ENCODE peak calls at places on chromosomes 12 and 14, in four cellular contexts. U is tibial nerve, L is left ventricle myocardium inferior, F is K562. P is an unnamed sample.

GRCh38 chr12:44839785-44840184 is 36.3 kb downstream of the NELL2 start:
- DNase-seq in U (no peak), L (no peak), F (no peak), P (no peak)

GRCh38 chr12:46965880-46966279 is 113.5 kb upstream of the PCED1B start:
- DNase-seq in U (no peak), L (peak; percentile 62), F (no peak), P (no peak)

GRCh38 chr14:104882325-104882973 is 17.4 kb downstream of the CEP170B start:
- DNase-seq in U (no peak), L (peak; percentile 14), F (peak; percentile 67), P (no peak)

GRCh38 chr14:61911534-61911933 is 149.3 kb downstream of the SNAPC1 start:
- DNase-seq in U (no peak), L (no peak), F (no peak), P (no peak)

GRCh38 chr12:111467092-111467861 is 61.6 kb downstream of the SH2B3 start:
- DNase-seq in U (no peak), L (no peak), F (no peak), P (no peak)

GRCh38 chr12:42884116-42884515 is 294.6 kb upstream of the PRICKLE1 start:
- DNase-seq in U (no peak), L (no peak), F (no peak), P (no peak)

GRCh38 chr12:2845280-2845679 is 10.4 kb upstream of the NRIP2 start:
- DNase-seq in U (no peak), L (peak; percentile 28), F (peak; percentile 24), P (no peak)

GRCh38 chr12:46386360-46386867 is 13.8 kb upstream of the SLC38A2 start:
- DNase-seq in U (no peak), L (no peak), F (no peak), P (no peak)

GRCh38 chr12:56172839-56173238 is 14.7 kb downstream of the MYL6 start:
- DNase-seq in U (no peak), L (no peak), F (no peak), P (no peak)

GRCh38 chr14:68977741-68978549 is 1.2 kb downstream of the ACTN1 start:
- DNase-seq in U (peak; percentile 47), L (peak; percentile 64), F (peak; percentile 62), P (no peak)

GRCh38 chr12:113090740-113091139 is 34.2 kb downstream of the DTX1 start:
- DNase-seq in U (no peak), L (no peak), F (no peak), P (no peak)

GRCh38 chr14:67359319-67359774 is 257 bp downstream of the ATP6V1D start:
- DNase-seq in U (no peak), L (peak; percentile 25), F (no peak), P (no peak)

GRCh38 chr12:62930546-62931425 is 4.2 kb downstream of the PPM1H start:
- DNase-seq in U (no peak), L (no peak), F (no peak), P (no peak)

GRCh38 chr14:33679461-33680225 is 271.2 kb downstream of the EGLN3 start:
- DNase-seq in U (no peak), L (no peak), F (no peak), P (no peak)

GRCh38 chr14:61281186-61281676 is at the start of gene TMEM30B:
- DNase-seq in U (no peak), L (no peak), F (no peak), P (no peak)

GRCh38 chr12:47965581-47965980 is 2.2 kb downstream of the TMEM106C start:
- DNase-seq in U (no peak), L (no peak), F (no peak), P (no peak)

DNA sequence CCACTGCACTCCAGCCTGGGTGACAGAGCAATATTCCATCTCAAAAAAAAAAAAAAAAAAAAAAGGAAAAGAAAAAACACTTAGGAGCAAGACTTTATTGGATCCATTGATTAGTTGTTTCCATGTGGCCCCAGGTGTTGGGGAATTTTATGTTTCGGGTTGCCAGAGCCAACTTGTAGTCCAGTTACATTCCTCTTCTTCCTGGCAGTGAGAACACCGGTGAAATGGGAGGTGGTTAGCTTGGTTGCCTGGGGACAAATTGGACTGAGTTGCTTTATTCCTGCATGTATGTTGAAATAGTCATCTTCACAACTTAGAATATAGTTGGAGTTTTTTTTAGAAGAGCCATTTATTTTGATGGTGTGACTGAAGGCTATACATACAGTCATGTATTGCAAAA is 12.6 kb downstream of the RCOR1 start:
- DNase-seq in U (no peak), L (no peak), F (no peak), P (no peak)
- H3K27ac ChIP-seq in U (no peak overlapping the region), L (no peak overlapping the region), F (no peak overlapping the region), P (no peak overlapping the region)

GRCh38 chr12:6336079-6336858 is 5.6 kb downstream of the TNFRSF1A start:
- DNase-seq in U (peak; percentile 90), L (peak; percentile 93), F (peak; percentile 95), P (peak; percentile 39)
- H3K27ac ChIP-seq in U (peak overlapping the region; percentile 93), L (peak overlapping the region; percentile 99), F (peak overlapping the region; percentile 98), P (peak overlapping the region; percentile 86)

GRCh38 chr12:120047072-120047471 is 58.0 kb downstream of the BICDL1 start:
- DNase-seq in U (no peak), L (no peak), F (no peak), P (no peak)

GRCh38 chr12:120049426-120049825 is 60.4 kb downstream of the BICDL1 start:
- DNase-seq in U (no peak), L (no peak), F (no peak), P (no peak)

GRCh38 chr12:120051535-120051934 is 62.5 kb downstream of the BICDL1 start:
- DNase-seq in U (no peak), L (no peak), F (no peak), P (no peak)

GRCh38 chr12:120043421-120043820 is 54.4 kb downstream of the BICDL1 start:
- DNase-seq in U (no peak), L (no peak), F (no peak), P (no peak)

DNA sequence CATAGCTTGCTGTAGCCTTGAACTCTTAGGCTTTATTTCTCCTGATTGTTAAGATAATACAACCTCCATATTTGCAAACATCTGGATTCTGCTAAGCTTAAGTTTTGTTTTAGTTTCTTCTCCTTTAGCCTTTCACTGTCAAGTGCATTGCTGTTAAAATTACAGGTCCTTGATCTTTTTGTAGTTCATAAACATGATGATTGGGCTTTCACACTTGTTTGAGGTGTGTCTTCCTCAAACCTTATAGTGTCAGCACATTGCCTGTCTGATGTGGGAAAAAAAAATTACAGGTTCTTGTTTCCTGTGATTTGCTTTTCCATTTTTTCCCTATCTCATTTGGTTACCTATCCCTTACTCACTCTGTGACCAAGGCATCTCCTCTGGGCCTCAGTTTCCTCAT is 59.2 kb downstream of the BICDL1 start:
- DNase-seq in U (no peak), L (no peak), F (no peak), P (no peak)
- H3K27ac ChIP-seq in U (no peak overlapping the region), L (no peak overlapping the region), F (no peak overlapping the region), P (no peak overlapping the region)

DNA sequence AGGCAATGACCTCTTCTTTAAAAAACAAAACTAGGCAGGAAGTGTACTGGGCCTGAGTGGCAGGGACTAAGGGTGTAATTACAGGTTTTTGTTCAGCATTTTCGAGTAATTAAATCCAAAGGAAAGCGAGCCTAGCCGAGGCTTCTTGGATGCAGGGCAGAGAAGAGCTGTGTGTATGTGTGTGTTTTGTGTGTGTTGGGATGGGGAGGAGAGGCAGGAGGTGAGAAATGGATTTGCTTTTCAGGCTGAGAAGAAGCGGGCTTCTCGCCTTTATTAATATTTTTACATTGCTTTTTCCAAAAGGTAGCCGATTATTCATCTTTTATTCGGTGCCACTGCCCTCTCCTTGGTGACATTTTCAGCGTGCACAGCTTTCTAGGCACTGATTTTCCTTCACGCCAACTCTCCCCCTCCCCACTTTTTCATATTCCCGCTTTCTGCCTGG is 8.9 kb upstream of the IRF2BPL start:
- DNase-seq in U (no peak), L (no peak), F (no peak), P (no peak)
- H3K27ac ChIP-seq in U (no peak overlapping the region), L (peak overlapping the region; percentile 100), F (no peak overlapping the region), P (peak overlapping the region; percentile 98)